ENCODE peak calls at places on chromosomes 1 and 21, in ten cellular contexts. O, I, K, L, Y, X, G, R, T and P are unnamed samples.
A peak's percentile ranks its signal among the peaks of the same experiment; 100 is the strongest.

GRCh38 chr1:163290025-163290610 is 31.6 kb upstream of the NUF2 start:
- DNase-seq in O (no peak), K (no peak), T (no peak), R (no peak), Y (no peak), X (no peak), L (no peak), G (no peak), I (no peak), P (no peak)

GRCh38 chr1:199550384-199551067 is 477.0 kb upstream of the NR5A2 start:
- DNase-seq in I (no peak), R (no peak), K (no peak), G (no peak), X (no peak), O (no peak), L (peak; percentile 28), T (no peak), Y (no peak), P (no peak)

GRCh38 chr1:247357062-247357780 is 25.6 kb upstream of the ZNF496 start:
- DNase-seq in K (no peak), L (peak; percentile 81), Y (no peak), R (no peak), G (peak; percentile 88), O (no peak), I (no peak), X (peak; percentile 56), T (no peak), P (no peak)

GRCh38 chr1:183234660-183235476 is 48.8 kb downstream of the LAMC2 start:
- DNase-seq in Y (peak; percentile 83), I (peak; percentile 70), L (peak; percentile 97), R (no peak), O (no peak), K (no peak), T (peak; percentile 81), X (peak; percentile 76), G (peak; percentile 93), P (no peak)

GRCh38 chr1:175373786-175374623 is 181.4 kb upstream of the KIAA0040 start:
- DNase-seq in K (no peak), R (peak; percentile 7), X (no peak), Y (no peak), G (peak; percentile 92), T (peak; percentile 17), L (peak; percentile 1), I (peak; percentile 29), O (no peak), P (no peak)

GRCh38 chr1:25107643-25108010 is 124.7 kb downstream of the SYF2 start:
- DNase-seq in K (no peak), I (no peak), L (peak; percentile 85), T (no peak), X (no peak), O (no peak), R (no peak), Y (no peak), G (no peak), P (no peak)

GRCh38 chr1:195956845-195957244 is 651.4 kb downstream of the KCNT2 start:
- DNase-seq in T (no peak), X (no peak), L (no peak), I (no peak), O (no peak), R (no peak), Y (no peak), G (no peak), K (no peak), P (no peak)

GRCh38 chr1:62386351-62387121 is 50.3 kb upstream of the USP1 start:
- DNase-seq in L (no peak), I (no peak), R (no peak), G (no peak), O (no peak), T (no peak), X (no peak), K (no peak), Y (no peak), P (no peak)

GRCh38 chr1:76006234-76006633 is 68.3 kb upstream of the ST6GALNAC3 start:
- DNase-seq in G (no peak), L (peak; percentile 40), Y (no peak), T (no peak), I (no peak), O (no peak), R (no peak), X (no peak), K (no peak), P (no peak)

GRCh38 chr1:24201941-24202440 is 14.9 kb upstream of the IFNLR1 start:
- DNase-seq in O (peak; percentile 48), K (peak; percentile 45), L (peak; percentile 87), T (peak; percentile 75), X (peak; percentile 71), G (peak; percentile 96), R (peak; percentile 51), I (peak; percentile 62), Y (peak; percentile 98), P (peak; percentile 67)

GRCh38 chr1:157217486-157217885 is 79.3 kb upstream of the ETV3 start:
- DNase-seq in X (no peak), L (no peak), I (no peak), R (no peak), G (peak; percentile 15), K (no peak), Y (no peak), T (no peak), O (no peak), P (no peak)

GRCh38 chr1:246798606-246799496 is 74.6 kb downstream of the SCCPDH start:
- DNase-seq in Y (no peak), K (no peak), R (no peak), O (no peak), I (no peak), G (peak; percentile 68), T (no peak), X (no peak), L (no peak), P (no peak)

GRCh38 chr1:7295946-7296345 is 475.1 kb upstream of the VAMP3 start:
- DNase-seq in R (no peak), G (no peak), L (no peak), X (no peak), I (no peak), K (no peak), Y (no peak), T (no peak), O (no peak), P (no peak)

GRCh38 chr1:64975127-64975526 is 8.8 kb upstream of the JAK1 start:
- DNase-seq in X (no peak), O (no peak), L (no peak), R (no peak), G (no peak), I (no peak), T (no peak), Y (no peak), K (no peak), P (no peak)
- H3K27ac ChIP-seq in X (no peak overlapping the region), O (no peak overlapping the region), L (no peak overlapping the region), R (no peak overlapping the region), G (no peak overlapping the region), I (no peak overlapping the region), T (no peak overlapping the region), Y (no peak overlapping the region), K (no peak overlapping the region), P (peak overlapping the region; percentile 11)

GRCh38 chr1:207034208-207034607 is 1.7 kb upstream of the C1orf116 start:
- DNase-seq in G (no peak), R (no peak), K (no peak), T (no peak), O (no peak), X (no peak), Y (no peak), I (no peak), L (no peak), P (no peak)
- H3K27ac ChIP-seq in G (no peak overlapping the region), R (no peak overlapping the region), K (no peak overlapping the region), T (no peak overlapping the region), O (no peak overlapping the region), X (no peak overlapping the region), Y (peak overlapping the region; percentile 94), I (no peak overlapping the region), L (no peak overlapping the region), P (no peak overlapping the region)

GRCh38 chr21:36038701-36039497 is 21.4 kb downstream of the SETD4 start:
- DNase-seq in K (no peak), G (no peak), X (no peak), I (no peak), L (no peak), O (no peak), T (no peak), R (no peak), Y (no peak), P (no peak)
- H3K27ac ChIP-seq in K (no peak overlapping the region), G (no peak overlapping the region), X (no peak overlapping the region), I (no peak overlapping the region), L (no peak overlapping the region), O (no peak overlapping the region), T (no peak overlapping the region), R (no peak overlapping the region), Y (no peak overlapping the region), P (no peak overlapping the region)

GRCh38 chr1:164644774-164645634 is 86.0 kb downstream of the PBX1 start:
- DNase-seq in I (peak; percentile 24), G (no peak), K (no peak), Y (no peak), R (no peak), T (no peak), X (no peak), L (peak; percentile 38), O (no peak), P (no peak)
- H3K27ac ChIP-seq in I (peak overlapping the region; percentile 68), G (peak overlapping the region; percentile 97), K (no peak overlapping the region), Y (peak overlapping the region; percentile 39), R (no peak overlapping the region), T (peak overlapping the region; percentile 89), X (peak overlapping the region; percentile 80), L (no peak overlapping the region), O (no peak overlapping the region), P (no peak overlapping the region)

GRCh38 chr1:16018308-16018707 is 465 bp upstream of the HSPB7 start:
- DNase-seq in T (no peak), Y (no peak), O (no peak), R (no peak), I (no peak), K (no peak), G (no peak), L (no peak), X (peak; percentile 64), P (no peak)
- H3K27ac ChIP-seq in T (peak overlapping the region; percentile 97), Y (peak overlapping the region; percentile 78), O (no peak overlapping the region), R (no peak overlapping the region), I (no peak overlapping the region), K (no peak overlapping the region), G (no peak overlapping the region), L (no peak overlapping the region), X (peak overlapping the region; percentile 99), P (peak overlapping the region; percentile 44)

GRCh38 chr21:14825405-14826032 is 239.3 kb downstream of the NRIP1 start:
- DNase-seq in L (no peak), T (no peak), Y (no peak), K (no peak), R (no peak), G (no peak), X (no peak), I (no peak), O (no peak), P (no peak)
- H3K27ac ChIP-seq in L (no peak overlapping the region), T (no peak overlapping the region), Y (no peak overlapping the region), K (no peak overlapping the region), R (no peak overlapping the region), G (no peak overlapping the region), X (no peak overlapping the region), I (no peak overlapping the region), O (no peak overlapping the region), P (no peak overlapping the region)

GRCh38 chr21:34835526-34835925 is 166.7 kb downstream of the CLIC6 start:
- DNase-seq in G (peak; percentile 59), R (peak; percentile 67), I (no peak), T (peak; percentile 41), O (no peak), X (no peak), K (no peak), L (no peak), Y (no peak), P (no peak)
- H3K27ac ChIP-seq in G (no peak overlapping the region), R (peak overlapping the region; percentile 8), I (peak overlapping the region; percentile 92), T (peak overlapping the region; percentile 44), O (no peak overlapping the region), X (no peak overlapping the region), K (no peak overlapping the region), L (peak overlapping the region; percentile 96), Y (no peak overlapping the region), P (no peak overlapping the region)